ENCODE peak calls at places on chromosomes 1 and 21, in four cellular contexts. E, Z, R and T are unnamed samples.

GRCh38 chr21:41755934-41756773 is 10.7 kb downstream of the RIPK4 start:
- DNase-seq in E (no peak), Z (no peak), R (no peak), T (no peak)

GRCh38 chr1:150106331-150106730 is 38.8 kb downstream of the VPS45 start:
- DNase-seq in R (no peak), Z (no peak), E (no peak), T (no peak)

GRCh38 chr1:77016371-77016770 is 149.1 kb downstream of the ST6GALNAC5 start:
- DNase-seq in E (no peak), Z (no peak), R (no peak), T (no peak)

GRCh38 chr1:110485725-110486124 is 33.2 kb downstream of the KCNA10 start:
- DNase-seq in Z (no peak), E (no peak), R (no peak), T (peak; percentile 80)

GRCh38 chr1:208781391-208782035 is 537.3 kb upstream of the PLXNA2 start:
- DNase-seq in E (no peak), R (no peak), Z (no peak), T (no peak)

GRCh38 chr1:86750530-86750929 is 46.2 kb downstream of the SH3GLB1 start:
- DNase-seq in Z (no peak), E (no peak), R (no peak), T (no peak)

GRCh38 chr1:213996320-213997022 is 8.7 kb downstream of the PROX1 start:
- DNase-seq in Z (peak; percentile 52), R (no peak), E (no peak), T (peak; percentile 84)

GRCh38 chr1:20385630-20386029 is 95.0 kb downstream of the VWA5B1 start:
- DNase-seq in R (no peak), E (no peak), Z (no peak), T (no peak)

GRCh38 chr1:205766570-205766969 is 8.7 kb downstream of the RAB29 start:
- DNase-seq in Z (no peak), R (no peak), E (no peak), T (no peak)

GRCh38 chr1:167503626-167504458 is 14.5 kb downstream of the CD247 start:
- DNase-seq in Z (no peak), R (no peak), E (no peak), T (peak; percentile 37)

GRCh38 chr21:14889080-14889805 is 175.6 kb downstream of the NRIP1 start:
- DNase-seq in Z (no peak), R (peak; percentile 49), E (peak; percentile 2), T (no peak)

GRCh38 chr1:19251305-19252196 is at the start of the genes EMC1 and MRTO4:
- DNase-seq in Z (peak; percentile 88), E (peak; percentile 50), R (peak; percentile 86), T (peak; percentile 81)

GRCh38 chr1:56577859-56578663 is 1.3 kb downstream of the PLPP3 start:
- DNase-seq in R (peak; percentile 77), E (peak; percentile 15), Z (peak; percentile 60), T (no peak)

GRCh38 chr1:4379451-4380175 is 274.8 kb upstream of the AJAP1 start:
- DNase-seq in E (peak; percentile 2), Z (no peak), R (no peak), T (no peak)

GRCh38 chr1:91611498-91611917 is 110.9 kb downstream of the CDC7 start:
- DNase-seq in R (peak; percentile 41), Z (no peak), E (peak; percentile 67), T (peak; percentile 29)

GRCh38 chr1:246108278-246108925 is 398.7 kb downstream of the SMYD3 start:
- DNase-seq in E (no peak), Z (no peak), R (no peak), T (no peak)

GRCh38 chr21:45482899-45483821 is 59.1 kb downstream of the SLC19A1 start:
- DNase-seq in R (no peak), Z (no peak), E (no peak), T (no peak)

GRCh38 chr1:1140673-1141072 is 24.8 kb upstream of the C1orf159 start:
- DNase-seq in Z (no peak), E (no peak), R (no peak), T (no peak)

GRCh38 chr1:160539896-160540858 is 17.1 kb upstream of the SLAMF6 start:
- DNase-seq in Z (no peak), R (no peak), E (peak; percentile 78), T (no peak)

GRCh38 chr1:87942165-87942564 is 613.5 kb downstream of the LMO4 start:
- DNase-seq in R (peak; percentile 15), E (no peak), Z (no peak), T (no peak)

GRCh38 chr21:32442566-32443318 is 30.2 kb downstream of the EVA1C start:
- DNase-seq in E (no peak), Z (no peak), R (peak; percentile 64), T (no peak)

GRCh38 chr1:119286587-119287181 is 81.9 kb upstream of the HAO2 start:
- DNase-seq in E (peak; percentile 13), R (peak; percentile 65), Z (peak; percentile 14), T (peak; percentile 16)

GRCh38 chr1:53075761-53076163 is 13.7 kb downstream of the PODN start:
- DNase-seq in E (no peak), Z (no peak), R (no peak), T (no peak)

GRCh38 chr1:5744911-5745431 is 247.3 kb downstream of the NPHP4 start:
- DNase-seq in R (peak; percentile 15), Z (peak; percentile 39), E (no peak), T (peak; percentile 77)

GRCh38 chr1:219066631-219067349 is 106.9 kb upstream of the LYPLAL1 start:
- DNase-seq in E (peak; percentile 39), R (peak; percentile 56), Z (no peak), T (peak; percentile 2)

GRCh38 chr1:201166964-201167624 is 12.8 kb upstream of the TMEM9 start:
- DNase-seq in Z (no peak), R (no peak), E (no peak), T (no peak)

GRCh38 chr1:22711591-22712501 is 1.2 kb downstream of the EPHB2 start:
- DNase-seq in E (peak; percentile 29), Z (no peak), R (peak; percentile 42), T (no peak)

GRCh38 chr1:38009088-38009840 is 3.3 kb upstream of the UTP11 start:
- DNase-seq in Z (no peak), R (peak; percentile 75), E (peak; percentile 53), T (no peak)

GRCh38 chr1:52190500-52191252 is 48.8 kb downstream of the ZFYVE9 start:
- DNase-seq in Z (no peak), E (no peak), R (no peak), T (no peak)

GRCh38 chr1:55230654-55231053 is 15.5 kb upstream of the USP24 start:
- DNase-seq in E (peak; percentile 28), R (peak; percentile 32), Z (no peak), T (no peak)

GRCh38 chr1:150971583-150972416 is 2.8 kb downstream of the CERS2 start:
- DNase-seq in Z (no peak), E (peak; percentile 64), R (no peak), T (no peak)